ENCODE peak calls at places on chromosomes 2 and 18, in ten cellular contexts. U, P, E, J, S, G, I, A, Z and V are unnamed samples.

GRCh38 chr2:47046271-47046670 is 108.8 kb downstream of the STPG4 start:
- DNase-seq in I (no peak), U (no peak), E (no peak), G (no peak), J (no peak), S (no peak), Z (no peak), P (no peak), A (no peak), V (no peak)

GRCh38 chr18:62165583-62165982 is 21.3 kb downstream of the PIGN start:
- DNase-seq in Z (no peak), G (no peak), A (no peak), P (no peak), J (no peak), E (no peak), S (no peak), I (no peak), U (no peak), V (no peak)

GRCh38 chr18:39732918-39733317 is 2167.3 kb upstream of the CELF4 start:
- DNase-seq in I (no peak), Z (no peak), P (no peak), S (no peak), A (no peak), E (no peak), G (no peak), U (no peak), J (no peak), V (no peak)

GRCh38 chr18:58045265-58046086 is 1.4 kb downstream of the NEDD4L start:
- DNase-seq in A (peak; percentile 87), P (no peak), G (peak; percentile 31), S (no peak), Z (peak; percentile 84), I (no peak), E (peak; percentile 17), U (peak; percentile 10), J (peak; percentile 43), V (no peak)

GRCh38 chr2:21415234-21415633 is 291.5 kb downstream of the TDRD15 start:
- DNase-seq in A (no peak), P (no peak), U (no peak), J (no peak), E (no peak), I (no peak), Z (no peak), G (no peak), S (no peak), V (no peak)

GRCh38 chr2:204274991-204275390 is 270.3 kb upstream of the PARD3B start:
- DNase-seq in P (no peak), U (no peak), I (no peak), Z (no peak), E (no peak), G (no peak), A (no peak), S (no peak), J (no peak), V (no peak)

GRCh38 chr2:215369191-215369760 is 57.4 kb downstream of the ATIC start:
- DNase-seq in S (no peak), P (no peak), E (no peak), A (no peak), G (peak; percentile 53), J (no peak), I (no peak), Z (no peak), U (no peak), V (peak; percentile 27)

GRCh38 chr2:129055242-129055641 is 736.6 kb upstream of the HS6ST1 start:
- DNase-seq in I (no peak), S (no peak), U (no peak), Z (no peak), P (no peak), A (no peak), J (no peak), G (no peak), E (no peak), V (no peak)

GRCh38 chr2:113000436-113000835 is 4.8 kb upstream of the IL36A start:
- DNase-seq in J (no peak), P (no peak), I (no peak), E (no peak), U (no peak), Z (no peak), A (no peak), G (no peak), S (no peak), V (no peak)

DNA sequence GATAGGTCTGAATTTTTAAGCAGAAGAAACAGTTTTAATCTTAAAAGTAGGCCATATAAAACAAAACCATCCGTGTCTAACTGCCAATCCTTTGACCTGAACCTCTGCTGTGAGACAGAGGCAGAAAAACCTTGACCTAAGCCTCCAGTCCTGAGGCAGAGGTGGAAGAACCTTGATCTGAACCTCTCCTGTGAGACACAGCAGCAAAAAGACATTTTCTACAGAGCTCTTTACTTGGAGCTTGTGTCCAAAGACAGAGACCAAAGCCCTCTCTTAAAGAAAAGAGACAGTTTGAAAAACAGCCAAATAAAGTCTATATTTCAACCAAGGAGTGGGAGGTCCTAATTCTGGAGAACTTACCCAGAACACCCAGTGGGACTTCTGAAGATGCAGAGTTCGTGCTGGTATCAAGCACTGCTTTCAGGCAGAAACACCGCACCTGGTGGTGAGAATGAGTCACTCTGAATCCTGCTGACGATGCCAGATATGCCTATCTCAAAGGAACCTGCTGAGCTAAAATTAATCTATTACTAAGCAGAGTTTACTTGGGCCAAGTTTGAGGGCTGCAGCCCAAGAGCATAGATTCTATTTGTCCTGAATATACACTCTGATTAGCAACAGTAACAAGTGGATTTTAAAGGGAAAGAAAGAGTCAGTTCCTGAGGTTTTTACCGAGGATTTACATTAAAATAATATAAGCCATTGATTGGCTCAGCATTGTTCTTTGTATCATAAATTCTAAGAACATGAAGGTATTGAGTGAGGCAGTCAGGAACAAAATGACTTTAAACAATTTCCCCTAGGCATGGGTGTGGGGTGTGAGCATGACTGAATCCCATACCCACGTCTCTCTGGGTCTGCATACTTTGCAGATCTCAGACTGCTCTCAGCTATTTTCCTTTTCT is 806.4 kb downstream of the TRIB2 start:
- DNase-seq in Z (no peak), S (no peak), P (no peak), I (peak; percentile 1), J (no peak), U (no peak), G (no peak), E (no peak), A (no peak), V (peak; percentile 75)
- TF ChIP-seq CTCF in Z (peak; percentile 32), S (no peak), P (no peak), I (no peak), J (no peak), U (no peak), G (no peak), E (no peak), A (no peak), V (peak; percentile 29)

DNA sequence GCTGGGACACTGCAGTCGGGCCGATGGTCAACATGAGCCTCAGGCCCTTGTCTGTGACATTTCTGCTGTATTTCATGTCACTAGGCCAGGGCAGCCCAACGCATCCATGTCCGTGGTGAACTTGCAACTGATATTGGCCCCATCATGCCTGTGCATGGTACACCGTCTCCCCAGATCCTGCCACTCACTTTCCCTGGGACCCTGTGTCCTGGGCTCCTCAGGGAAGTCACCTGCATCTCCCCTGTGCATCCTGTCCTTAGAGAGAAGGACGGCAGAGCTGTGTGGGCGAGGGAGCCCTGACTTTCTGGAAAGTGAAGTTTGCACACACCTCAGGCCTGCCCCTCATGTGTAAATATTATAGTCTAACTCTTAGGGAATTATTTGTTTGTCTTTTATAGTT is 123.3 kb downstream of the ACKR3 start:
- DNase-seq in Z (no peak), J (no peak), E (no peak), U (no peak), P (no peak), A (no peak), G (no peak), I (no peak), S (no peak), V (no peak)
- H3K4me3 ChIP-seq in Z (no peak overlapping the region), J (no peak overlapping the region), E (no peak overlapping the region), U (no peak overlapping the region), P (no peak overlapping the region), A (no peak overlapping the region), G (no peak overlapping the region), I (no peak overlapping the region), S (no peak overlapping the region), V (no peak overlapping the region)

DNA sequence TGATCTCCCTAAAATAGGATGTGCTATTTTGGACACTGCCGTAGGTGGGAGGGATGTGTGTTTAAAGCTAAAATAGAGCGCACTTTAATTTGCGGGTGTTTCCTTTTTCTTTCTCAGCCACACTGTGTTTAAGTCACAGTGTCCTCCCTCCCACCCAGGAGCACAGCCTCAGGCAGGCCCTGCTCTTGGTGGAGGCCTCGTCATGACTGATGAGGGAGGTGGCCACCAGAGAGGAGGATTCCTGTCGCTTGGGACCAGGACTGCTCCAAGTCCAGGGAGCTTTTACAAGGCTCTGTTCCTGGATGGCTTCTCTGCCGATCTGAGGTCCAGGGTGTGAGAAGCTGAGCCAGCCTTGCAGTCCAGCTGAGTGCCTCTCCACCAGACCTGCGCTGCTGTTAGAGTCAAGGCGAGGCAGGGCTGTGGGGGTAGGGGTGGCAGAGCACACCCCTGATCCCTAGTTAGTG is 33.5 kb downstream of the INPP4A start:
- DNase-seq in U (no peak), I (no peak), E (no peak), A (no peak), Z (no peak), S (no peak), P (no peak), G (no peak), J (no peak), V (no peak)
- TF ChIP-seq CTCF in U (no peak), I (no peak), E (no peak), A (no peak), Z (no peak), S (no peak), P (no peak), G (no peak), J (no peak), V (no peak)

GRCh38 chr2:231201475-231201814 is 3.0 kb downstream of the ARMC9 start:
- DNase-seq in Z (no peak), G (no peak), E (no peak), U (no peak), A (no peak), P (no peak), S (no peak), I (no peak), J (no peak), V (no peak)

GRCh38 chr2:231207734-231208133 is 9.3 kb downstream of the ARMC9 start:
- DNase-seq in I (no peak), A (no peak), J (no peak), S (no peak), Z (no peak), G (no peak), E (no peak), U (no peak), P (no peak), V (no peak)

GRCh38 chr2:231203087-231203486 is 4.7 kb downstream of the ARMC9 start:
- DNase-seq in S (no peak), I (no peak), U (no peak), E (no peak), Z (no peak), J (no peak), G (no peak), A (no peak), P (no peak), V (no peak)

GRCh38 chr2:231204146-231204545 is 5.7 kb downstream of the ARMC9 start:
- DNase-seq in A (no peak), Z (no peak), I (no peak), G (no peak), E (no peak), U (no peak), P (no peak), S (no peak), J (no peak), V (no peak)

DNA sequence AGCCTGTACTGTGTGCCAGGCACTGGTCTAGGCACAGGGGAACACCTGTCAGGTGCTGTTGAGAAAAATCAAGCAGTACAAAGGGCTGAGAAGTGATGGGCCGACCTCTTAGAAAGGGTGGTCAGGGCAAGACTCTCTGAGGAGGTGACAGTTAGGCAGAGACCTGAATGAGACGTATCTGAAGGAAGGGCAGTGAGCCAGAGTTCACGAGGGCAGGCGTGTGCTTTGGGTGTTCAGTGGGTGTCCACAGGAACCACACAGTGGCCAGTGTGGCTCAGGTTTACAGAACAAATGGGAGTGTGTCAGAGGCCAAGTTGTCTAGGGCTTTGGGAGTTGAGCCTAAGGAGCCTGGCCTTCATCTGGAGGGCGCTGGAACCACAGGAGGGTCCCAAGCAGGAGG is 6.2 kb downstream of the ARMC9 start:
- DNase-seq in J (no peak), P (no peak), I (no peak), E (no peak), S (no peak), G (no peak), Z (no peak), A (no peak), U (no peak), V (no peak)
- H3K4me3 ChIP-seq in J (no peak overlapping the region), P (no peak overlapping the region), I (no peak overlapping the region), E (no peak overlapping the region), S (no peak overlapping the region), G (no peak overlapping the region), Z (no peak overlapping the region), A (no peak overlapping the region), U (no peak overlapping the region), V (no peak overlapping the region)